ENCODE peak calls at places on chromosomes 2 and 18, in nine cellular contexts. M is spleen, C is adrenal gland, J is thoracic aorta, W is body of pancreas, Z is GM12878, O is AG04450, H is psoas muscle, X is K562. F is an unnamed sample.

GRCh38 chr2:109736177-109736827 is 57.8 kb upstream of the RGPD5 start:
- DNase-seq in C (peak; percentile 46), M (peak; percentile 31), O (peak; percentile 27), X (peak; percentile 43), Z (no peak), J (peak; percentile 18), W (peak; percentile 69), H (no peak), F (peak; percentile 35)

GRCh38 chr2:237324446-237325236 is 89.3 kb downstream of the COL6A3 start:
- DNase-seq in C (no peak), Z (no peak), O (peak; percentile 74), J (no peak), M (no peak), X (no peak), H (no peak), W (no peak), F (no peak)

GRCh38 chr2:88597168-88597567 is 30.1 kb downstream of the EIF2AK3 start:
- DNase-seq in O (no peak), H (no peak), X (no peak), J (no peak), Z (no peak), W (no peak), C (no peak), M (no peak), F (no peak)

GRCh38 chr2:127690696-127691095 is 10.6 kb upstream of the SFT2D3 start:
- DNase-seq in W (no peak), C (no peak), H (no peak), Z (no peak), X (no peak), J (no peak), M (no peak), O (no peak), F (no peak)

GRCh38 chr18:40868110-40868858 is 1086.8 kb upstream of the PIK3C3 start:
- DNase-seq in Z (no peak), J (no peak), W (no peak), O (peak; percentile 49), H (no peak), M (no peak), X (peak; percentile 6), C (no peak), F (no peak)

GRCh38 chr18:29271496-29271895 is 1094.6 kb upstream of the CDH2 start:
- DNase-seq in J (no peak), H (no peak), M (no peak), X (no peak), O (no peak), C (no peak), Z (no peak), W (no peak), F (no peak)

GRCh38 chr2:128315122-128315828 is 3.4 kb downstream of the HS6ST1 start:
- DNase-seq in X (no peak), M (no peak), H (peak; percentile 39), O (no peak), J (no peak), Z (no peak), C (no peak), W (peak; percentile 4), F (peak; percentile 69)

GRCh38 chr2:188142636-188143035 is 149.0 kb upstream of the GULP1 start:
- DNase-seq in C (no peak), W (no peak), M (no peak), X (no peak), O (no peak), H (no peak), Z (no peak), J (no peak), F (no peak)

GRCh38 chr18:10518595-10519273 is 7.1 kb upstream of the NAPG start:
- DNase-seq in X (peak; percentile 33), W (peak; percentile 29), Z (no peak), C (peak; percentile 53), O (no peak), M (no peak), J (no peak), H (peak; percentile 74), F (peak; percentile 51)

DNA sequence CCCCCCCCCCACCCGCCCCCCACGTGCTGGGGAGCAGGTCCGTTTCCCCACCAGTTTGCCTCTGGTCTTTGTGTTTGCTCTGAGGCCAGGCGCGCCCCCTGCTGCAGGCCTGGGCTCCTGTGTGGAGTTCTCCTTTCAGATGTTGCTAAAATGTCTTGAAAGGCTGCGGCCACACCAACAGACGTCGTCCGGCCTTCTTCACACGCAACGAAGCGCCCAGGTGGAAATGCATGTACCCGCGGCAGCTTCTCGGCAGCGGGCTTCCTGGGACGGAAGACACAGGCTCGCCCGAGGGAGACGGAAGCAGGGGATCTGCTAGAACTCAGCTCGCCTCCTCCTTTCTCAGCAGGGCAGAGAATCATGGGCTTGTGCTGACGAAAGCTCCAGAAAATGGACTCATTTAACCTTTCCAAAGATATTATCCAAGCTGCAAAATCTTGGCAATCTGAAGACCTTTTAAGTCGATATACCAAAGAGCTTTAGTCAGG is 125.3 kb upstream of the ZNF516 start:
- DNase-seq in X (peak; percentile 20), C (peak; percentile 68), W (peak; percentile 66), H (peak; percentile 82), M (peak; percentile 90), O (peak; percentile 42), J (no peak), Z (peak; percentile 9), F (peak; percentile 86)
- H3K27ac ChIP-seq in X (no peak overlapping the region), C (peak overlapping the region; percentile 95), W (peak overlapping the region; percentile 67), H (no peak overlapping the region), M (peak overlapping the region; percentile 74), O (peak overlapping the region; percentile 68), J (no peak overlapping the region), Z (no peak overlapping the region), F (peak overlapping the region; percentile 85)

DNA sequence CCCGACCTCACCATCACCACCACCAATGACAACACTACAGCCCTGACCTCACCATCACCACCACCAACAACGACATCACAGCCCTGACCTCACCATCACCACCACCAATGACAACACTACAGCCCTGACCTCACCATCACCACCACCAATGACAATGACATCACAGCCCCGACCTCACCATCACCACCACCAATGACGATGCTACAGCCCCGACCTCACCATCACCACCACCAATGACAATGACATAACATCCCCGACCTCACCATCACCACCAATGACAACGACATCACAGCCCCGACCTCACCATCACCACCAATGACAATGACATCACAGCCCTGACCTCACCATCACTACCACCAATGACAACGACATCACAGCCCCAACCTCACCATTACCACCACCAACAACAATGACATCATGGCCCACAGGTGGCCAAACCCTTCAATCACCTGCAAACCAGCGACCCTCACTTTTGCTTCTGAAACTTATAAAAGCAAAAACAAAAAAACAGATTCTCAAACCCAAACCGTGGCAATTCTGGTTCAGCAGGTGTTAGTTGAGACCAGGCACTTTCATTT is 70.7 kb upstream of the TMEM18 start:
- DNase-seq in O (no peak), H (no peak), W (no peak), M (no peak), C (no peak), J (no peak), Z (no peak), X (no peak), F (no peak)
- TF ChIP-seq CTCF in O (no peak), H (no peak), W (no peak), M (no peak), C (no peak), J (no peak), Z (no peak), X (no peak), F (no peak)

DNA sequence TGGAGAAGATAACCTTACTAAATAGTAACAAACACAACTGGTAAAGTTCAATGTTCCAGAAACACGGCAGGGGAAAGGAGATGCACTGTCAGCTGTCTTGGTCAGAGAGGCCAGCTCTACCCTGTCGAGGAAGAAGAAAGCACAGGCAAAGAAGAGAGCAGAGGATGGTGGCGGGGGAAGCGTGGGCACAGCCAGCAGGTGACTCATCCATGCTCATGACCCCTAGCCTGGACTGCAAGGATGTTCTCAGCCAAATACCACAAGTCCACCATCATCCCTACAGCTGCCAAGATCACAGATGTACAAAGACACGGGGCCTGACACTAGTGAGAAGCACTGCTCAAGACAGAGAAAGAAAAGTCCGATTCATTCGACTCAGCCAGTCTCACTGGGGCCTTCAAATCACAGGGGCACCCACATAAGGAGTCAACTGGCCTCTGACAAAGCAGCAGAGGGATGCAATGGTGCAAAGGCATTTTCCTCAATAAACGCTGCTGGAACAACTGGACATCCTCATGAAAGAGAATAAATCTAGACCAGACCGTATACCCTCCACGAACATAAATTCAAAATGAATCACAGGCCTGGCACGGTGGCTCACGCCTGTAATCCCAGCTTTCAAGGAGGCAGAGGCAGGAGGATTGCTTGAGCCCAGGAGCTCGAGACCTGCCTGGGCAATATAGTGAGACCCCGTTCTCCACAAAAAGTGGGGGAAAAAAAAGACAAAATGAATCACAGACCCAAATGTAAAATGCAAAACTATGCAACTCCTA is 5.6 kb downstream of the DTYMK start:
- DNase-seq in J (no peak), M (no peak), X (no peak), C (no peak), W (no peak), O (peak; percentile 96), Z (no peak), H (peak; percentile 67), F (no peak)
- H3K27ac ChIP-seq in J (no peak overlapping the region), M (no peak overlapping the region), X (no peak overlapping the region), C (peak overlapping the region; percentile 48), W (no peak overlapping the region), O (peak overlapping the region; percentile 94), Z (no peak overlapping the region), H (peak overlapping the region; percentile 49), F (no peak overlapping the region)

DNA sequence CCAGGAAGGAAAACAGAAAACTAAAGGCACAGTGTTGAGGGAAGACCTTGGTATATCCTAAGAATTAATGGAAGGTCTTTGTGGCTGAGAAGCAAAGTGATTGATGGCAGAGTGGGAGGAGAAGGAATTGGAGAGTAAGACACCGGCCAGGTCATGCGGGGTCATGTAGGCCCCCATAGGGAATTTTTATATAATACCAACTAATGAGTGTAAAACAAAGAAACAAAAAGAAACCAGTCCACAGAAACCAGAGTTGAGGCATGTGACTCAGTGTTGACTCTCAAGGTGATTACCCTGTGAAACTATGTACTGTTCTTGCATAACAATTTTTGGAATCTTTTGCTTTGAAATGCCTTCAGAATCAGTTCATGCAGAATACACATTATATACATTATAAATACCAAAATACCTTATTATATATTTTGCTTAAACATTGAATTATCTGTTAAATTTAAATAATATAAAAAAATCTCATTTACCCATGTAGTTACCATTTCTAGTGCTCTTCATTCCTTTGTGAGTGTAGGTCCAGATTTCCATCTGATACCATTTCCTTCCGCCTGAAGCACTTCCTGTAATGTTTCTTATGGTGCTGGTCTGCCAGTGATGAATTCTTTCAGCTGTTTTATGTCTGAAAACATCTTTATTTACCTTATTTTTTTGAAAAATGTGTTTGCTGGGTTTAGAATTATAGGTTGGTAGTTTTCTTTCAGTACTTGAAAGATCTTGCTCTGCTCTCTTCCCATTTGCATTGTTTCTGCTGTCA is 8.6 kb downstream of the CLIP4 start:
- DNase-seq in M (no peak), X (no peak), C (no peak), W (no peak), H (no peak), Z (no peak), O (no peak), J (no peak), F (no peak)
- TF ChIP-seq CTCF in M (no peak), X (no peak), C (no peak), W (no peak), H (no peak), Z (no peak), O (no peak), J (no peak), F (no peak)